ENCODE peak calls at places on chromosomes 11 and 22, in ten cellular contexts. P, S, N, J, H, Z, L, M, E and C are unnamed samples.

GRCh38 chr11:66933508-66933907 is 24.7 kb downstream of the PC start:
- DNase-seq in P (no peak), S (no peak), N (no peak), J (no peak), H (no peak), Z (no peak), L (no peak), M (no peak), E (no peak), C (no peak)

GRCh38 chr11:16184588-16184987 is 171.8 kb downstream of the SOX6 start:
- DNase-seq in P (no peak), S (no peak), N (no peak), J (peak; percentile 7), H (no peak), Z (no peak), L (no peak), M (no peak), E (peak; percentile 63), C (no peak)

GRCh38 chr11:69732910-69733309 is 29.1 kb upstream of the FGF19 start:
- DNase-seq in P (no peak), S (no peak), N (no peak), J (no peak), H (no peak), Z (no peak), L (no peak), M (no peak), E (no peak), C (no peak)

GRCh38 chr11:2521681-2522630 is 77.1 kb downstream of the KCNQ1 start:
- DNase-seq in P (no peak), S (no peak), N (no peak), J (no peak), H (peak; percentile 8), Z (no peak), L (no peak), M (no peak), E (no peak), C (peak; percentile 11)

GRCh38 chr22:30204742-30205111 is 41.8 kb downstream of the LIF start:
- DNase-seq in P (no peak), S (no peak), N (peak; percentile 52), J (no peak), H (no peak), Z (no peak), L (peak; percentile 29), M (no peak), E (peak; percentile 41), C (no peak)

GRCh38 chr11:73946798-73947458 is 3.9 kb upstream of the DNAJB13 start:
- DNase-seq in P (no peak), S (no peak), N (no peak), J (no peak), H (no peak), Z (no peak), L (no peak), M (no peak), E (no peak), C (no peak)

GRCh38 chr22:46754110-46754799 is 8.2 kb upstream of the TBC1D22A start:
- DNase-seq in P (no peak), S (no peak), N (no peak), J (peak; percentile 99), H (no peak), Z (peak; percentile 25), L (peak; percentile 74), M (no peak), E (peak; percentile 98), C (peak; percentile 81)

GRCh38 chr22:40694409-40694808 is 15.1 kb downstream of the MCHR1 start:
- DNase-seq in P (no peak), S (no peak), N (peak; percentile 83), J (no peak), H (no peak), Z (no peak), L (no peak), M (no peak), E (no peak), C (no peak)

GRCh38 chr11:104653011-104653806 is 245.1 kb downstream of the CASP12 start:
- DNase-seq in P (no peak), S (no peak), N (no peak), J (no peak), H (no peak), Z (no peak), L (peak; percentile 72), M (no peak), E (no peak), C (no peak)

GRCh38 chr11:12717851-12718291 is 43.6 kb downstream of the TEAD1 start:
- DNase-seq in P (no peak), S (no peak), N (no peak), J (no peak), H (no peak), Z (no peak), L (peak; percentile 82), M (no peak), E (no peak), C (no peak)

GRCh38 chr11:35619030-35619753 is 932 bp downstream of the FJX1 start:
- DNase-seq in P (peak; percentile 27), S (peak; percentile 12), N (no peak), J (peak; percentile 70), H (no peak), Z (no peak), L (peak; percentile 69), M (peak; percentile 0), E (peak; percentile 69), C (no peak)

GRCh38 chr11:117210620-117211019 is 11.4 kb downstream of the TAGLN start:
- DNase-seq in P (no peak), S (no peak), N (no peak), J (no peak), H (no peak), Z (no peak), L (no peak), M (no peak), E (no peak), C (no peak)

GRCh38 chr11:67022341-67022933 is 497 bp upstream of the SYT12 start:
- DNase-seq in P (no peak), S (no peak), N (peak; percentile 32), J (peak; percentile 46), H (no peak), Z (no peak), L (no peak), M (no peak), E (peak; percentile 38), C (peak; percentile 92)

GRCh38 chr11:112161012-112161411 is 2.9 kb downstream of the IL18 start:
- DNase-seq in P (no peak), S (no peak), N (no peak), J (no peak), H (no peak), Z (no peak), L (no peak), M (no peak), E (no peak), C (no peak)

GRCh38 chr11:6598555-6598954 is 4.9 kb downstream of the RRP8 start:
- DNase-seq in P (no peak), S (no peak), N (no peak), J (no peak), H (no peak), Z (no peak), L (no peak), M (no peak), E (no peak), C (no peak)

GRCh38 chr22:36086170-36086490 is 57.5 kb upstream of the RBFOX2 start:
- DNase-seq in P (no peak), S (no peak), N (no peak), J (no peak), H (no peak), Z (no peak), L (no peak), M (no peak), E (no peak), C (no peak)

GRCh38 chr22:33324228-33324627 is 266.0 kb upstream of the SYN3 start:
- DNase-seq in P (no peak), S (no peak), N (no peak), J (no peak), H (no peak), Z (no peak), L (no peak), M (no peak), E (no peak), C (no peak)

GRCh38 chr11:83025267-83025704 is 46.4 kb downstream of the RAB30 start:
- DNase-seq in P (no peak), S (no peak), N (no peak), J (no peak), H (no peak), Z (no peak), L (peak; percentile 78), M (no peak), E (no peak), C (no peak)